ENCODE peak calls at places on chromosomes 13 and 19, in eight cellular contexts. One of them, this sample, is unnamed.

GRCh38 chr19:44903602-44904425 is 1.8 kb upstream of the APOE start:
- DNase-seq in tibial nerve: peak; percentile 70
- DNase-seq in heart left ventricle: peak; percentile 71
- DNase-seq in uterus: peak; percentile 73
- DNase-seq in IMR-90: peak; percentile 49
- DNase-seq in vagina: no peak
- DNase-seq in ovary: peak; percentile 92
- DNase-seq in lower leg skin: peak; percentile 96
- DNase-seq in this sample: peak; percentile 74

GRCh38 chr13:94674609-94675348 is 37.6 kb downstream of the SOX21 start:
- DNase-seq in heart left ventricle: peak; percentile 22
- DNase-seq in IMR-90: peak; percentile 30
- DNase-seq in ovary: no peak
- DNase-seq in lower leg skin: no peak
- DNase-seq in tibial nerve: no peak
- DNase-seq in uterus: no peak
- DNase-seq in vagina: no peak
- DNase-seq in this sample: peak; percentile 68

GRCh38 chr19:49855676-49856573 is 5.0 kb downstream of the PTOV1 start:
- DNase-seq in heart left ventricle: no peak
- DNase-seq in vagina: no peak
- DNase-seq in lower leg skin: peak; percentile 80
- DNase-seq in ovary: peak; percentile 45
- DNase-seq in tibial nerve: no peak
- DNase-seq in uterus: peak; percentile 17
- DNase-seq in IMR-90: no peak
- DNase-seq in this sample: no peak

GRCh38 chr13:37109080-37109678 is 3.7 kb upstream of the CSNK1A1L start:
- DNase-seq in vagina: no peak
- DNase-seq in uterus: no peak
- DNase-seq in lower leg skin: no peak
- DNase-seq in heart left ventricle: no peak
- DNase-seq in ovary: no peak
- DNase-seq in tibial nerve: no peak
- DNase-seq in IMR-90: peak; percentile 62
- DNase-seq in this sample: peak; percentile 36

GRCh38 chr13:26254583-26255102 is 714 bp downstream of the CDK8 start:
- DNase-seq in uterus: peak; percentile 43
- DNase-seq in heart left ventricle: peak; percentile 59
- DNase-seq in vagina: no peak
- DNase-seq in lower leg skin: peak; percentile 89
- DNase-seq in ovary: peak; percentile 68
- DNase-seq in IMR-90: peak; percentile 31
- DNase-seq in tibial nerve: no peak
- DNase-seq in this sample: peak; percentile 73

GRCh38 chr13:27106144-27106543 is 65.5 kb downstream of the USP12 start:
- DNase-seq in tibial nerve: no peak
- DNase-seq in heart left ventricle: no peak
- DNase-seq in lower leg skin: no peak
- DNase-seq in ovary: no peak
- DNase-seq in uterus: no peak
- DNase-seq in vagina: no peak
- DNase-seq in IMR-90: no peak
- DNase-seq in this sample: no peak

GRCh38 chr19:3801412-3802096 is 15.4 kb upstream of the MATK start:
- DNase-seq in ovary: peak; percentile 43
- DNase-seq in tibial nerve: no peak
- DNase-seq in vagina: no peak
- DNase-seq in uterus: no peak
- DNase-seq in IMR-90: no peak
- DNase-seq in heart left ventricle: peak; percentile 74
- DNase-seq in lower leg skin: peak; percentile 90
- DNase-seq in this sample: no peak

GRCh38 chr13:80386001-80386400 is 45.1 kb upstream of the SPRY2 start:
- DNase-seq in heart left ventricle: no peak
- DNase-seq in IMR-90: no peak
- DNase-seq in ovary: no peak
- DNase-seq in lower leg skin: no peak
- DNase-seq in uterus: no peak
- DNase-seq in vagina: no peak
- DNase-seq in tibial nerve: no peak
- DNase-seq in this sample: peak; percentile 13

GRCh38 chr13:34308725-34309124 is 490.8 kb downstream of the RFC3 start:
- DNase-seq in ovary: no peak
- DNase-seq in IMR-90: no peak
- DNase-seq in uterus: no peak
- DNase-seq in heart left ventricle: no peak
- DNase-seq in tibial nerve: no peak
- DNase-seq in vagina: no peak
- DNase-seq in lower leg skin: no peak
- DNase-seq in this sample: no peak

GRCh38 chr13:86095351-86095750 is 296.1 kb upstream of the SLITRK6 start:
- DNase-seq in IMR-90: no peak
- DNase-seq in tibial nerve: no peak
- DNase-seq in uterus: no peak
- DNase-seq in ovary: no peak
- DNase-seq in vagina: no peak
- DNase-seq in lower leg skin: no peak
- DNase-seq in heart left ventricle: no peak
- DNase-seq in this sample: no peak

GRCh38 chr13:111792956-111793355 is 274.0 kb upstream of the SOX1 start:
- DNase-seq in vagina: peak; percentile 54
- DNase-seq in tibial nerve: no peak
- DNase-seq in ovary: no peak
- DNase-seq in heart left ventricle: no peak
- DNase-seq in lower leg skin: no peak
- DNase-seq in uterus: no peak
- DNase-seq in IMR-90: no peak
- DNase-seq in this sample: no peak

GRCh38 chr13:75357576-75358295 is 124.2 kb downstream of the TBC1D4 start:
- DNase-seq in tibial nerve: no peak
- DNase-seq in heart left ventricle: no peak
- DNase-seq in uterus: no peak
- DNase-seq in vagina: no peak
- DNase-seq in IMR-90: peak; percentile 68
- DNase-seq in ovary: no peak
- DNase-seq in lower leg skin: no peak
- DNase-seq in this sample: peak; percentile 64

GRCh38 chr19:1770866-1771576 is 17.7 kb downstream of the ONECUT3 start:
- DNase-seq in tibial nerve: no peak
- DNase-seq in heart left ventricle: no peak
- DNase-seq in IMR-90: no peak
- DNase-seq in ovary: no peak
- DNase-seq in lower leg skin: no peak
- DNase-seq in uterus: no peak
- DNase-seq in vagina: no peak
- DNase-seq in this sample: no peak

DNA sequence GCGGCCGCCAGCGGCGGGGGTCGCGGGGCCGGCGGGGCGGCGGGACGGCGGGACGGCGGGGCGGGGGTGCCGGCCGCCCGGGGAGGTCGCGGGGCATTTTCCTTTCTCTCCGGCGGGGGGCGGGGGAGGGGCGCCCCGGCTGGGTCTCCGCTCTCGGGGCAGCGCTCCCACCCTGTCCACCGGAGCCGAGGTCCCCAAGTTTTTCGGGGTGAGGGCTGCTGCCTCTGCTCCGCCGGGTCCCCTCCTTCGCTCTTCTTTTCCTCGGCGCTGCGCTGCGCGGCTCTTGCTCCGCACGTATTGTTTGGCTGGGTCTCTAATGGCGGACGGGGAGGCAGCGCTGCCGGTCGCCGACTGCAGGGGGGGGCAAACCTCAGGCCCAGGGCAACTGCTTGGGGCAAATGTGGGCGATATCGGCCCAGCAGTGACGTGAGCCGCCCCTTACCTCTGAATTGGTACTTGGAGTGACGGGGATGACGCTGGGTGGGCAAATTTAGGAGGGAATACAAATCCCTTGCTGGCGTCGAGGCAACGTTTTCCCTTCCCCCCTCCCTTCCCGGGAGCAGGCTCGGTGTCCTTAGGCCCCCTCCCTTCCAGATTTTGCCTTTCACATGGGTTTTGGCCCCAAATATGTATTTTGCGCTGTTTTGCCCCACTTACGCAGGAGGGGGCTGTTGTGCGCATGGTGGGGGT is 759 bp downstream of the ZMYM2 start:
- DNase-seq in lower leg skin: peak; percentile 93
- DNase-seq in tibial nerve: peak; percentile 21
- DNase-seq in heart left ventricle: peak; percentile 63
- DNase-seq in ovary: peak; percentile 76
- DNase-seq in vagina: peak; percentile 87
- DNase-seq in uterus: peak; percentile 57
- DNase-seq in IMR-90: peak; percentile 39
- DNase-seq in this sample: peak; percentile 80
- TF ChIP-seq CTCF in lower leg skin: no peak
- TF ChIP-seq CTCF in tibial nerve: no peak
- TF ChIP-seq CTCF in heart left ventricle: no peak
- TF ChIP-seq CTCF in ovary: no peak
- TF ChIP-seq CTCF in vagina: peak; percentile 2
- TF ChIP-seq CTCF in uterus: peak; percentile 19
- TF ChIP-seq CTCF in IMR-90: peak; percentile 24
- TF ChIP-seq CTCF in this sample: no peak

DNA sequence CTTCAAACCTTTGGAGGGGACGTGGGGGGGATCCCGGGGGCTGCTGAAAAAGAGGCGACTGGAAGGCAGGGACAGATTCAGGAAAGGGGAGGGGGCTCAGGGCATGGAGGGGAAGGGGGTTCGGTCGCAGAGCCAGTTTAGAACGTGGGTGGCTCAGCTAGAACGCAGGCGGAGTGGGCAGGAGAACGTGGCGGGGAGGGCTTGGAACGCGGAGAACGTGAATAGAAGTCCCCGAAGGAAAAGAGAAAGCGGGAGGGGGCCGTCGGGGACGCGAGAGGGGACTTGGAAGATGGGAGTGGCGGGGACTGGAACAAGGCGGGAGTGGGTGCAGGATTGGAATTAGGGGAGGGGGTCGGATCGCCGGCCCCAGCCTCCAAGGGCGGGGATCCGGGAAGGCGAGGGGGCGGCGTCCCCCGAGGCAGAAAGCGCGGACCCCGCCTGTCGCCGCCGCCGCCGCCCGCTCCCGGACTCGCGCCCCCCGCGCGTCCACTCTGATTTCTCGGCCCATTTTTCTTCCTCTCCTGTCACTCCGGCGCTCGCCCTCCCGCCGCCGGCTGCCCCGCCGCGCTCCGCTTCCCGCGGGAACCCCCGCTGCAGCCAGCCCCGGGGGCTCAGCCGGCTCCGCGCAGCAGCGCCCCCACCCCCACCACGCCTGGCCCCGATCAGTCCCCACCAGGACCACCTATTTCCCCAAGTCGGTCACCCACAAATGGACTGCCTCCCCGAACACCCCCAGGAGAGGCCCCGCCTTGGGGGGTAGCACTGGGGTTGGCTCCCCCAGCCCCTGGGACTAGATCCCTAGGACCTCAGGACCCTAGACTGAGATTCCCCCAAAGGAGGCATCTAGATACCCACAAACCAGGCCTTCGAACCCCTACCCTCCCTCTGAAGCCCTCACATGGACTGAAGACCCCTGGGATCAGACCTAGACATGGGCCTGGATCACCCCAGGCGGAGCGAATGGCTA is 12.5 kb upstream of the ERFL start:
- DNase-seq in lower leg skin: no peak
- DNase-seq in IMR-90: no peak
- DNase-seq in tibial nerve: no peak
- DNase-seq in heart left ventricle: no peak
- DNase-seq in vagina: no peak
- DNase-seq in uterus: no peak
- DNase-seq in ovary: no peak
- DNase-seq in this sample: no peak
- H3K4me3 ChIP-seq in lower leg skin: peak overlapping the region; percentile 26
- H3K4me3 ChIP-seq in IMR-90: peak overlapping the region; percentile 62
- H3K4me3 ChIP-seq in tibial nerve: peak overlapping the region; percentile 42
- H3K4me3 ChIP-seq in heart left ventricle: peak overlapping the region; percentile 60
- H3K4me3 ChIP-seq in vagina: peak overlapping the region; percentile 29
- H3K4me3 ChIP-seq in uterus: peak overlapping the region; percentile 24
- H3K4me3 ChIP-seq in ovary: peak overlapping the region; percentile 29
- H3K4me3 ChIP-seq in this sample: no peak overlapping the region

DNA sequence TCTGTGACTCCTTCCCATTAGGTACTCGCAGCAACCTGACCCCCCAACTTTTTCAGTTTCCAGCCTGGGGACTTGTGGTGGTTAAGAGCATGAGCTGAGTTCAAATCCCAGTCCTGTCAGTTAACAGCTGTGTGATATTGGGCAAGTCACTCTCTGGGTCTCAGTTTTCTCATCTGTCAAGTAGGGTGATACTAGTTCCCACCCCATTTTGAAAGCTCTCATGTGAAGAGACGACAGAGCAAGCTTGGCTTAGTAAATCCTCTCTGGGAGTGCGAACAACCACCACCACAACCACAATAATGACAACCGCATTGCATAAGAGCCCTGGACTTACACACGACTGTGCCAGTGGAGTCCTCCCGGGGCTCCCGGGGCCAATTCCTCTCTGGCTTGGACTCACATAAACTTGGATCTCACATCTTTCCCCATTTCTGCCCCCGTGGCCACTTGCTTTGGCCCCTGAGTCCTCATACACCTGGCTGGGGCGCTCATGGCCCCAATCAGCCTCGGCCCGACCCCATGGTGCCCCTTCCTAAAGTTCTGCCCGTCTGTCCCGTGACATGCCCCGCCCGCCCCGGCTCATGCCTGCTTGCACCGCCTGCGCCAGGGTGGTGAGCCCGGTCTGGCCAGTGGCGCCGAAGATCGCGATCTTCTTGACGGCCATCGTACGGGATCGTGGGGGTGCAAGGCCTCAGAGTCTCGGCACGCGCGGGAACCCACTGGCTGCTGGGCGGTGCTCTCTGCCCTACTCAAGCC is at the start of gene BLVRB:
- DNase-seq in ovary: no peak
- DNase-seq in IMR-90: peak; percentile 52
- DNase-seq in tibial nerve: no peak
- DNase-seq in heart left ventricle: no peak
- DNase-seq in uterus: no peak
- DNase-seq in vagina: peak; percentile 94
- DNase-seq in lower leg skin: no peak
- DNase-seq in this sample: peak; percentile 90
- TF ChIP-seq POLR2A in ovary: peak; percentile 94
- TF ChIP-seq POLR2A in IMR-90: no peak
- TF ChIP-seq POLR2A in tibial nerve: peak; percentile 97
- TF ChIP-seq POLR2A in heart left ventricle: peak; percentile 28
- TF ChIP-seq POLR2A in uterus: peak; percentile 91
- TF ChIP-seq POLR2A in vagina: no peak
- TF ChIP-seq POLR2A in lower leg skin: peak; percentile 65
- TF ChIP-seq POLR2A in this sample: peak; percentile 44

DNA sequence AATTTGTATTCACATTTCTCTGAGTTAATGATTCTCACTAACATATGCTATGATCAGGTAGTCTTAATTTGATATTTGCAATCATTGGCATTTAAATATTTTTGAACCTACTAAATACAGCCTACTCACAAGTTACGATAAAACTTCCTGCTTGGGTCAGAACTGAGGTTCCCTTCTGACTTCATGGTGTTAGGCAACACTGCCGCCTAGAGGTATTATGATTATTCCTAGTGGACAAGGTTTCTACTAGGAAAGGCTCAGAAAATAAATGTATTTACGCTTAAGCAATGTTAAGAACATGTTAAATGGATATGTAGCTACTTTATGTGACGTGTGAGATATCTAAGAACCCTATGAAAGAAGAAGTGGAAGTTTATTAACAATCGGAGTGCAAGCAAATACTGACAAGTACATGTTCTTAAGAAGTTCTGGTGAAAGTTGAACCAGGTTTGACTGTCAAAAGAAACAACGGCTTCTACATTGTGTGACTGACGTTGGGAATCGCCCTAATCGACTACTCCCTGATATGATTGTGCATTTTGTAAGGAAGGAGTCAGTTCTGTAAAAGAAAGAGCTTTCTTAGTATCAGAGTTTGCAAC is 1395.8 kb downstream of the SLITRK5 start:
- DNase-seq in vagina: no peak
- DNase-seq in heart left ventricle: no peak
- DNase-seq in IMR-90: peak; percentile 0
- DNase-seq in ovary: no peak
- DNase-seq in lower leg skin: no peak
- DNase-seq in tibial nerve: no peak
- DNase-seq in uterus: no peak
- DNase-seq in this sample: peak; percentile 69
- TF ChIP-seq CTCF in vagina: no peak
- TF ChIP-seq CTCF in heart left ventricle: peak; percentile 53
- TF ChIP-seq CTCF in IMR-90: no peak
- TF ChIP-seq CTCF in ovary: no peak
- TF ChIP-seq CTCF in lower leg skin: no peak
- TF ChIP-seq CTCF in tibial nerve: peak; percentile 65
- TF ChIP-seq CTCF in uterus: no peak
- TF ChIP-seq CTCF in this sample: peak; percentile 56

This sample was measured in NB4.